ENCODE peak calls at places on chromosomes 12 and 14, in eight cellular contexts. J, M, F, E, P, K, S and A are unnamed samples.

GRCh38 chr12:2960432-2960956 is 1.3 kb downstream of the TEAD4 start:
- DNase-seq in J (peak), M (no peak), F (no peak), E (no peak), P (no peak), K (peak), S (no peak), A (peak)

GRCh38 chr14:59398841-59399240 is 66.3 kb downstream of the GPR135 start:
- DNase-seq in J (no peak), M (no peak), F (peak), E (no peak), P (no peak), K (no peak), S (peak), A (no peak)

GRCh38 chr12:51323317-51323960 is 535 bp downstream of the BIN2 start:
- DNase-seq in J (peak), M (no peak), F (peak), E (no peak), P (no peak), K (no peak), S (peak), A (no peak)

GRCh38 chr14:73462078-73462715 is 3.9 kb upstream of the NUMB start:
- DNase-seq in J (peak), M (no peak), F (no peak), E (peak), P (no peak), K (peak), S (no peak), A (no peak)

GRCh38 chr12:66964629-66965028 is 285.8 kb upstream of the GRIP1 start:
- DNase-seq in J (no peak), M (no peak), F (peak), E (no peak), P (peak), K (peak), S (peak), A (peak)

GRCh38 chr12:60191676-60192359 is 596.0 kb downstream of the SLC16A7 start:
- DNase-seq in J (no peak), M (no peak), F (no peak), E (no peak), P (no peak), K (peak), S (no peak), A (peak)

GRCh38 chr12:117119592-117120198 is 20.5 kb upstream of the TESC start:
- DNase-seq in J (peak), M (peak), F (peak), E (no peak), P (no peak), K (peak), S (peak), A (no peak)

GRCh38 chr12:5217936-5218335 is 174.3 kb downstream of the KCNA5 start:
- DNase-seq in J (no peak), M (no peak), F (no peak), E (no peak), P (no peak), K (no peak), S (no peak), A (no peak)

GRCh38 chr14:70652871-70653270 is 11.2 kb downstream of the TTC9 start:
- DNase-seq in J (no peak), M (no peak), F (no peak), E (no peak), P (no peak), K (peak), S (no peak), A (peak)

GRCh38 chr14:58876613-58877012 is 238.9 kb downstream of the DACT1 start:
- DNase-seq in J (no peak), M (no peak), F (no peak), E (no peak), P (no peak), K (no peak), S (no peak), A (no peak)

GRCh38 chr12:5485471-5485870 is 53.6 kb downstream of the NTF3 start:
- DNase-seq in J (no peak), M (no peak), F (no peak), E (no peak), P (no peak), K (no peak), S (no peak), A (no peak)

GRCh38 chr12:110636516-110636915 is 22.6 kb downstream of the TCTN1 start:
- DNase-seq in J (no peak), M (no peak), F (no peak), E (no peak), P (no peak), K (peak), S (no peak), A (no peak)

GRCh38 chr12:32887058-32887457 is 9.5 kb downstream of the PKP2 start:
- DNase-seq in J (no peak), M (no peak), F (no peak), E (no peak), P (no peak), K (no peak), S (no peak), A (no peak)

GRCh38 chr12:122366685-122367475 is 55.6 kb downstream of the CLIP1 start:
- DNase-seq in J (no peak), M (peak), F (no peak), E (no peak), P (no peak), K (peak), S (no peak), A (peak)

GRCh38 chr12:122197612-122197966 is 5.9 kb upstream of the B3GNT4 start:
- DNase-seq in J (no peak), M (no peak), F (no peak), E (no peak), P (no peak), K (no peak), S (no peak), A (no peak)

GRCh38 chr12:62907067-62907466 is 27.9 kb downstream of the PPM1H start:
- DNase-seq in J (no peak), M (no peak), F (no peak), E (no peak), P (no peak), K (no peak), S (no peak), A (no peak)

GRCh38 chr14:61574514-61574807 is 120.9 kb upstream of the HIF1A start:
- DNase-seq in J (no peak), M (no peak), F (no peak), E (no peak), P (no peak), K (no peak), S (no peak), A (no peak)

GRCh38 chr14:34027990-34028490 is 77.2 kb upstream of the EGLN3 start:
- DNase-seq in J (no peak), M (no peak), F (no peak), E (no peak), P (no peak), K (no peak), S (no peak), A (no peak)

GRCh38 chr14:53386359-53386758 is 233.2 kb upstream of the DDHD1 start:
- DNase-seq in J (no peak), M (no peak), F (no peak), E (no peak), P (no peak), K (no peak), S (no peak), A (no peak)

GRCh38 chr12:13534645-13535398 is 338.3 kb downstream of the EMP1 start:
- DNase-seq in J (peak), M (peak), F (no peak), E (peak), P (no peak), K (peak), S (no peak), A (peak)

GRCh38 chr14:102659797-102660196 is 67.3 kb downstream of the RCOR1 start:
- DNase-seq in J (no peak), M (no peak), F (no peak), E (no peak), P (no peak), K (peak), S (no peak), A (peak)

GRCh38 chr14:68157971-68158371 is 338.4 kb downstream of the RAD51B start:
- DNase-seq in J (no peak), M (no peak), F (no peak), E (no peak), P (no peak), K (no peak), S (no peak), A (peak)